ENCODE peak calls at places on chromosomes 12 and 14, in ten cellular contexts. One of them, this sample, is unnamed.

GRCh38 chr12:107079172-107080011 is 14.0 kb downstream of the CRY1 start:
- DNase-seq in COR-L47: no peak
- DNase-seq in Ammon's horn: no peak
- DNase-seq in left colon: no peak
- DNase-seq in HS-27A: no peak
- DNase-seq in pancreas: no peak
- DNase-seq in cardiac muscle cell: peak
- DNase-seq in T follicular helper cell: no peak
- DNase-seq in activated naive CD4-positive, alpha-beta T cell treated with Interleukin-2 at 50 U/mL for 16 hours: no peak
- DNase-seq in choroid plexus epithelial cell: peak
- DNase-seq in this sample: no peak

GRCh38 chr14:23482814-23483128 is 13.3 kb downstream of the NGDN start:
- DNase-seq in Ammon's horn: no peak
- DNase-seq in cardiac muscle cell: no peak
- DNase-seq in activated naive CD4-positive, alpha-beta T cell treated with Interleukin-2 at 50 U/mL for 16 hours: no peak
- DNase-seq in T follicular helper cell: no peak
- DNase-seq in COR-L47: no peak
- DNase-seq in pancreas: no peak
- DNase-seq in choroid plexus epithelial cell: no peak
- DNase-seq in left colon: no peak
- DNase-seq in HS-27A: no peak
- DNase-seq in this sample: no peak

GRCh38 chr12:69873429-69873828 is 48.4 kb downstream of the MYRFL start:
- DNase-seq in T follicular helper cell: no peak
- DNase-seq in HS-27A: no peak
- DNase-seq in Ammon's horn: no peak
- DNase-seq in COR-L47: no peak
- DNase-seq in left colon: no peak
- DNase-seq in cardiac muscle cell: peak
- DNase-seq in choroid plexus epithelial cell: peak
- DNase-seq in activated naive CD4-positive, alpha-beta T cell treated with Interleukin-2 at 50 U/mL for 16 hours: no peak
- DNase-seq in pancreas: no peak
- DNase-seq in this sample: no peak

GRCh38 chr12:50070314-50071060 is 13.1 kb downstream of the ASIC1 start:
- DNase-seq in COR-L47: peak
- DNase-seq in Ammon's horn: peak
- DNase-seq in left colon: peak
- DNase-seq in activated naive CD4-positive, alpha-beta T cell treated with Interleukin-2 at 50 U/mL for 16 hours: peak
- DNase-seq in choroid plexus epithelial cell: peak
- DNase-seq in pancreas: peak
- DNase-seq in T follicular helper cell: peak
- DNase-seq in cardiac muscle cell: peak
- DNase-seq in HS-27A: peak
- DNase-seq in this sample: peak

GRCh38 chr12:76945867-76946266 is 67.0 kb upstream of the CSRP2 start:
- DNase-seq in HS-27A: no peak
- DNase-seq in T follicular helper cell: no peak
- DNase-seq in choroid plexus epithelial cell: peak
- DNase-seq in left colon: no peak
- DNase-seq in COR-L47: no peak
- DNase-seq in pancreas: no peak
- DNase-seq in activated naive CD4-positive, alpha-beta T cell treated with Interleukin-2 at 50 U/mL for 16 hours: no peak
- DNase-seq in Ammon's horn: no peak
- DNase-seq in cardiac muscle cell: peak
- DNase-seq in this sample: no peak

GRCh38 chr12:53004582-53004981 is 1.7 kb upstream of the EIF4B start:
- DNase-seq in COR-L47: no peak
- DNase-seq in pancreas: no peak
- DNase-seq in cardiac muscle cell: peak
- DNase-seq in left colon: no peak
- DNase-seq in activated naive CD4-positive, alpha-beta T cell treated with Interleukin-2 at 50 U/mL for 16 hours: no peak
- DNase-seq in Ammon's horn: no peak
- DNase-seq in choroid plexus epithelial cell: peak
- DNase-seq in T follicular helper cell: no peak
- DNase-seq in HS-27A: no peak
- DNase-seq in this sample: no peak

GRCh38 chr12:20646239-20646827 is 48.8 kb upstream of the SLCO1C1 start:
- DNase-seq in left colon: no peak
- DNase-seq in cardiac muscle cell: peak
- DNase-seq in Ammon's horn: peak
- DNase-seq in COR-L47: peak
- DNase-seq in activated naive CD4-positive, alpha-beta T cell treated with Interleukin-2 at 50 U/mL for 16 hours: no peak
- DNase-seq in T follicular helper cell: no peak
- DNase-seq in HS-27A: peak
- DNase-seq in choroid plexus epithelial cell: peak
- DNase-seq in pancreas: no peak
- DNase-seq in this sample: no peak

GRCh38 chr12:88057994-88058718 is 29.0 kb upstream of the C12orf50 start:
- DNase-seq in activated naive CD4-positive, alpha-beta T cell treated with Interleukin-2 at 50 U/mL for 16 hours: no peak
- DNase-seq in COR-L47: no peak
- DNase-seq in Ammon's horn: no peak
- DNase-seq in left colon: peak
- DNase-seq in T follicular helper cell: no peak
- DNase-seq in choroid plexus epithelial cell: peak
- DNase-seq in pancreas: no peak
- DNase-seq in HS-27A: no peak
- DNase-seq in cardiac muscle cell: peak
- DNase-seq in this sample: no peak

GRCh38 chr14:67199016-67199415 is 9.8 kb downstream of the GARIN2 start:
- DNase-seq in pancreas: no peak
- DNase-seq in choroid plexus epithelial cell: no peak
- DNase-seq in HS-27A: no peak
- DNase-seq in activated naive CD4-positive, alpha-beta T cell treated with Interleukin-2 at 50 U/mL for 16 hours: no peak
- DNase-seq in left colon: no peak
- DNase-seq in Ammon's horn: no peak
- DNase-seq in COR-L47: no peak
- DNase-seq in T follicular helper cell: no peak
- DNase-seq in cardiac muscle cell: no peak
- DNase-seq in this sample: no peak

GRCh38 chr14:88005050-88005481 is at the start of gene GPR65:
- DNase-seq in pancreas: no peak
- DNase-seq in COR-L47: no peak
- DNase-seq in Ammon's horn: peak
- DNase-seq in left colon: no peak
- DNase-seq in HS-27A: no peak
- DNase-seq in activated naive CD4-positive, alpha-beta T cell treated with Interleukin-2 at 50 U/mL for 16 hours: peak
- DNase-seq in cardiac muscle cell: peak
- DNase-seq in choroid plexus epithelial cell: peak
- DNase-seq in T follicular helper cell: peak
- DNase-seq in this sample: peak

GRCh38 chr14:92651106-92651792 is 97.2 kb downstream of the LGMN start:
- DNase-seq in left colon: no peak
- DNase-seq in choroid plexus epithelial cell: no peak
- DNase-seq in HS-27A: no peak
- DNase-seq in activated naive CD4-positive, alpha-beta T cell treated with Interleukin-2 at 50 U/mL for 16 hours: peak
- DNase-seq in Ammon's horn: peak
- DNase-seq in pancreas: peak
- DNase-seq in T follicular helper cell: peak
- DNase-seq in COR-L47: no peak
- DNase-seq in cardiac muscle cell: peak
- DNase-seq in this sample: peak

This sample was measured in effector memory CD8-positive, alpha-beta T cell.